ENCODE peak calls at places on chromosomes 16 and 17, in nine cellular contexts. J is endothelial cell, M is progenitor cell of endocrine pancreas, F is natural killer cell, E is upper lobe of right lung, H is fibroblast of the aortic adventitia, P is IMR-90, G is HFFc6, D is fibroblast of lung. B is an unnamed sample.

GRCh38 chr17:29180051-29180787 is at the start of gene MYO18A:
- DNase-seq in J (peak), G (peak), E (peak), D (peak), P (peak), H (peak), M (peak), F (peak), B (peak)

GRCh38 chr17:79741751-79742588 is 11.2 kb downstream of the ENPP7 start:
- DNase-seq in F (peak), H (peak), E (peak), M (peak), P (peak), G (peak), D (peak), J (peak), B (peak)

GRCh38 chr17:9766970-9767369 is 24.4 kb downstream of the DHRS7C start:
- DNase-seq in G (no peak), J (no peak), F (no peak), H (no peak), M (no peak), E (no peak), D (no peak), P (no peak), B (no peak)

GRCh38 chr17:9817086-9817485 is 4.8 kb downstream of the GSG1L2 start:
- DNase-seq in E (no peak), M (peak), F (no peak), J (peak), G (peak), H (no peak), D (peak), P (peak), B (peak)

GRCh38 chr17:63838586-63839184 is 3.8 kb downstream of the SMARCD2 start:
- DNase-seq in J (no peak), P (peak), H (peak), E (peak), G (peak), F (no peak), M (no peak), D (no peak), B (no peak)

GRCh38 chr17:20200016-20200788 is 191.0 kb downstream of the SPECC1 start:
- DNase-seq in D (no peak), M (no peak), J (no peak), H (no peak), P (peak), E (no peak), F (no peak), G (no peak), B (no peak)

GRCh38 chr17:151886-152859 is 14.8 kb downstream of the SCGB1C2 start:
- DNase-seq in F (no peak), J (no peak), G (peak), H (no peak), P (peak), D (peak), M (no peak), E (peak), B (no peak)

GRCh38 chr16:19377864-19378263 is 39.8 kb upstream of the TMC5 start:
- DNase-seq in F (no peak), G (no peak), D (no peak), E (no peak), M (no peak), H (peak), P (no peak), J (no peak), B (no peak)

GRCh38 chr17:35052780-35053179 is 10.7 kb downstream of the RFFL start:
- DNase-seq in G (no peak), P (no peak), J (no peak), F (no peak), H (peak), E (no peak), D (peak), M (no peak), B (no peak)

GRCh38 chr16:90020260-90020837 is 1.1 kb upstream of the DBNDD1 start:
- DNase-seq in F (no peak), H (no peak), J (no peak), E (no peak), D (peak), P (peak), M (no peak), G (no peak), B (no peak)

GRCh38 chr17:2691069-2691871 is 20.3 kb downstream of the CLUH start:
- DNase-seq in H (no peak), E (peak), J (no peak), G (no peak), D (no peak), F (peak), M (no peak), P (no peak), B (no peak)

GRCh38 chr16:64773638-64774037 is 348.2 kb downstream of the CDH11 start:
- DNase-seq in F (no peak), J (no peak), H (no peak), M (no peak), E (no peak), P (no peak), G (no peak), D (no peak), B (no peak)

GRCh38 chr17:78915872-78916632 is 9.1 kb downstream of the TIMP2 start:
- DNase-seq in E (peak), M (no peak), D (peak), H (peak), J (peak), G (peak), F (no peak), P (no peak), B (no peak)

GRCh38 chr17:70080541-70081347 is 5.7 kb downstream of the KCNJ16 start:
- DNase-seq in H (peak), D (peak), E (no peak), J (no peak), M (no peak), F (no peak), P (peak), G (peak), B (no peak)

GRCh38 chr16:31033709-31034492 is 543 bp downstream of the STX4 start:
- DNase-seq in M (peak), E (peak), D (peak), J (peak), P (peak), F (peak), G (peak), H (peak), B (peak)

GRCh38 chr16:11347831-11348230 is 2.6 kb downstream of the RMI2 start:
- DNase-seq in D (no peak), G (no peak), P (no peak), M (no peak), E (no peak), H (no peak), J (no peak), F (no peak), B (no peak)

GRCh38 chr17:34095101-34095500 is 160.0 kb upstream of the CCL2 start:
- DNase-seq in M (no peak), F (no peak), J (no peak), E (no peak), G (no peak), P (no peak), D (no peak), H (no peak), B (no peak)

GRCh38 chr17:49946964-49947584 is 21.9 kb upstream of the DLX4 start:
- DNase-seq in M (no peak), J (no peak), D (no peak), H (no peak), G (no peak), P (no peak), E (no peak), F (no peak), B (no peak)

GRCh38 chr16:55264949-55265348 is 59.1 kb upstream of the IRX6 start:
- DNase-seq in E (no peak), J (no peak), F (no peak), D (no peak), G (no peak), M (no peak), P (no peak), H (no peak), B (no peak)

GRCh38 chr17:79438936-79439335 is 171.9 kb downstream of the RBFOX3 start:
- DNase-seq in P (no peak), E (no peak), H (no peak), M (no peak), J (no peak), G (no peak), D (no peak), F (no peak), B (peak)

GRCh38 chr17:49882434-49882833 is 34.6 kb upstream of the TAC4 start:
- DNase-seq in F (no peak), G (no peak), E (no peak), P (no peak), M (no peak), J (no peak), D (no peak), H (no peak), B (no peak)

DNA sequence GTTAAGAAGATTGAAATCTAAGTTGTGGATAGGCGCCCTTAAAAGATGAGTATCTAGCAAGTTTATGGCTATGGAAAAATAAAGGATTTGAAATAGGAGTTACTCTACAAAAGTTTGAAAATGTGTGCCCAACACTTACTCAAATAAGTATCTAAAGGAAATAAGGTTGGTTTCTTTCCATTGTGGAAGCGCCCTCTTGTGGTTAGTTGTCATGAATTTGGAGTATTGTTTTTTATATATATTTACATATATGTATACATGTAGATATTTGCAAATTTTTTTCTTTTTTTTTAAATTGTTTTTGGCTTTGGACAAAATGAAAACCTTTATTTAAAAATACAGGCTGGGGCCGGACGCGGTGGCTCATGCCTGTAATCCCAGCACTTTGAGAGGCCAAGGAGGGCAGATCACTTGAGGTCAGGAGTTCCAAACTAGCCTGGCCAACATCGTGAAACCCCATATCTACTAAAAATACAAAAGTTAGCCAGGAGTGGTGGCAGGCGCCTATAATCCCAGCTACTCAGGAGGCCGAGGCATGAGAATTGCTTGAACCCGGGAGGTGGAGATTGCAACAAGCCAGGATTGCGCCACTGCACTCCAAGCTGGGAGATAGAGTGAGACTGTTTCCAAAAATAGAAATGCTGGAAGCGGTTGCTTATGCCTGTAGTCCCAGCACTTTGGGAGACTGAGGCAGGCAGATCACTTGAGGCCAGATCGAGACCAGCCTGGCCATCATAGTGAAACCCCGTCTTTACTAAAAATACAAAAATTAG is 24.0 kb upstream of the VPS4A start:
- DNase-seq in P (peak), F (no peak), J (peak), M (no peak), D (peak), G (peak), H (peak), E (peak), B (no peak)
- TF ChIP-seq CTCF in P (peak), F (peak), J (peak), M (peak), D (peak), G (peak), H (peak), E (peak), B (peak)

GRCh38 chr16:48352648-48353347 is 32.4 kb downstream of the SIAH1 start:
- DNase-seq in P (no peak), F (no peak), D (no peak), J (no peak), G (no peak), H (no peak), E (no peak), M (no peak), B (no peak)
- TF ChIP-seq CTCF in P (no peak), F (no peak), D (no peak), J (no peak), G (no peak), H (no peak), E (no peak), M (no peak), B (no peak)

GRCh38 chr17:52759864-52760263 is 601.4 kb upstream of the CA10 start:
- DNase-seq in P (no peak), G (no peak), D (no peak), H (no peak), E (no peak), M (no peak), J (no peak), F (no peak), B (no peak)

GRCh38 chr17:52762147-52762793 is 603.8 kb upstream of the CA10 start:
- DNase-seq in P (no peak), F (no peak), D (no peak), E (no peak), G (no peak), J (no peak), H (no peak), M (no peak), B (no peak)

GRCh38 chr17:52758481-52758880 is 600.0 kb upstream of the CA10 start:
- DNase-seq in D (no peak), P (no peak), E (no peak), M (no peak), G (no peak), J (no peak), F (no peak), H (no peak), B (no peak)

DNA sequence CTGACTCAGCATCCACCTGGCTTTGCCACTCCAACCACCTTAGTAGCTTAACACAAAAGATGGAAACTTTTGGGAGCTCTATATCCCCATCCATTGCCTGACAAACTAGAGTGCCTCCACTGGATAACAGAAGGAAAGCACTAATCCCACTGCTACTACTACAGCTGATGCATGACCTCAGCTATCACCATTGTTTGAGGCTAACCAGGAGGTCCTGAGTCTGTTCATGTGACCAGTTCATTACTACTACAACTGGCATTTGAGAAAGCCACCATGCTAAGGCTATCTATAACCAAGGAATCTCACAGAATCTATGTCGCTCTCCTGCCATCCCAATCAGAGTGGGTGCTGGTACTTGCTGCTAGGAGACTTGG is 604.3 kb upstream of the CA10 start:
- DNase-seq in J (no peak), M (no peak), D (no peak), E (no peak), P (no peak), H (no peak), G (no peak), F (no peak), B (no peak)
- TF ChIP-seq CTCF in J (no peak), M (no peak), D (no peak), E (no peak), P (no peak), H (no peak), G (no peak), F (no peak), B (no peak)

DNA sequence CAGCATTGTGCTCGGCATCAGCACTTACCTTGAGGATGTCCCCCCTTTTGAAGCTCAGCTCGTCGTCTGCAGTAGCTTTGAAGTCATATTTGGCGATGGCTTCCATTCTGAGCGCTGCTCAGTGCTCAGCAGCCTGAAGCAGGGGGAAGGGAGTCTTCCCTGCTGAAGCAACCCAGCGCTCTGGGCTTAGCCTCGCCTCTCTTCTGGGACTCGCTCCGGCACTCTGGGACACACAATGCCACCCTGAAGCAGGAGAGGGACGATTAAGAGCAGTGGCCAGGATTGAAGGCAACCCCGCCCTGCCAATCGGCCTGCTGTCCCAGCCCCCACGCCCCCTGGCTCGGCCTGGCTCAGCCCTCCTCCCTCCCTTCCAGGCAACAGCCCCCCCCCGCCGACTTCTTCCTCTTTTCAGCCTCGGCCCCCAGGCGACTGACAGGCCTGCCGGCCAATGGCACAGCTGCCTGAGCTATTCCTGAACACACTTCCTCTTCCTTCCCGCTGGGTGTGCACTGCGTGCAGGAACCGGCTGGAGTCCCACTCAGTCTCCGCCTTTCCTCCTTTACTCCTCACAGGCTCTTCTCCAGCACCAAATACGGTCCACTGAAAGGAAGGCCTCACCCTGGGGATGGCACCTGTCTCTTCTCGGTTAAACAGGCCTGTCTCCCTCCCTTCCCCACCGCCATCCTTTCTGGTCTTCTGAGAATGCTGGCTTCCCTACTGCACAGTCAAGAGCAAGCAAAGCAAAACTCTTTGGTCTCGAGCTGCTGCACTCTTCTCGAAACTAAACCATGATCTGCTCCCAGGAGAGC is 11.8 kb downstream of the GRB2 start:
- DNase-seq in J (peak), E (peak), D (peak), H (peak), F (peak), P (peak), G (peak), M (peak), B (peak)
- TF ChIP-seq CTCF in J (no peak), E (peak), D (peak), H (peak), F (no peak), P (no peak), G (no peak), M (no peak), B (no peak)